ENCODE peak calls at places on chromosomes 5 and 9, in four cellular contexts. One of them, this sample, is unnamed.

GRCh38 chr5:148739524-148739923 is 85.2 kb upstream of the HTR4 start:
- DNase-seq in BJ: no peak
- DNase-seq in kidney: no peak
- DNase-seq in A549: no peak
- DNase-seq in this sample: peak; percentile 43

GRCh38 chr9:125544988-125545651 is 161.9 kb downstream of the MAPKAP1 start:
- DNase-seq in BJ: peak; percentile 44
- DNase-seq in kidney: no peak
- DNase-seq in A549: no peak
- DNase-seq in this sample: peak; percentile 63

GRCh38 chr5:103013933-103014552 is 105.9 kb downstream of the GIN1 start:
- DNase-seq in BJ: no peak
- DNase-seq in kidney: no peak
- DNase-seq in A549: no peak
- DNase-seq in this sample: no peak

GRCh38 chr5:73780297-73781080 is 154.5 kb downstream of the ARHGEF28 start:
- DNase-seq in BJ: no peak
- DNase-seq in kidney: no peak
- DNase-seq in A549: no peak
- DNase-seq in this sample: no peak

GRCh38 chr5:169545762-169546161 is 37.8 kb upstream of the SPDL1 start:
- DNase-seq in BJ: no peak
- DNase-seq in kidney: no peak
- DNase-seq in A549: peak; percentile 32
- DNase-seq in this sample: peak; percentile 27

GRCh38 chr5:174157048-174157447 is 111.5 kb downstream of the NSG2 start:
- DNase-seq in BJ: no peak
- DNase-seq in kidney: no peak
- DNase-seq in A549: no peak
- DNase-seq in this sample: no peak

GRCh38 chr9:2934883-2935282 is 91.0 kb upstream of the PUM3 start:
- DNase-seq in BJ: no peak
- DNase-seq in kidney: peak; percentile 57
- DNase-seq in A549: no peak
- DNase-seq in this sample: no peak

GRCh38 chr5:131377785-131378325 is 114.0 kb downstream of the CDC42SE2 start:
- DNase-seq in BJ: no peak
- DNase-seq in kidney: no peak
- DNase-seq in A549: no peak
- DNase-seq in this sample: no peak

GRCh38 chr9:137064027-137064879 is 6.1 kb downstream of the SAPCD2 start:
- DNase-seq in BJ: no peak
- DNase-seq in kidney: no peak
- DNase-seq in A549: peak; percentile 64
- DNase-seq in this sample: peak; percentile 40

GRCh38 chr5:155082401-155082800 is 68.8 kb downstream of the KIF4B start:
- DNase-seq in BJ: peak; percentile 34
- DNase-seq in kidney: no peak
- DNase-seq in A549: peak; percentile 43
- DNase-seq in this sample: peak; percentile 76

GRCh38 chr9:35659340-35659739 is 1.2 kb downstream of the CCDC107 start:
- DNase-seq in BJ: no peak
- DNase-seq in kidney: peak; percentile 36
- DNase-seq in A549: no peak
- DNase-seq in this sample: peak; percentile 76

GRCh38 chr9:98083059-98083458 is 26.5 kb downstream of the NANS start:
- DNase-seq in BJ: no peak
- DNase-seq in kidney: no peak
- DNase-seq in A549: no peak
- DNase-seq in this sample: peak; percentile 42

GRCh38 chr5:15472116-15472515 is 27.9 kb upstream of the FBXL7 start:
- DNase-seq in BJ: no peak
- DNase-seq in kidney: no peak
- DNase-seq in A549: no peak
- DNase-seq in this sample: no peak

GRCh38 chr9:35096035-35096849 is at the start of gene PIGO:
- DNase-seq in BJ: no peak
- DNase-seq in kidney: peak; percentile 97
- DNase-seq in A549: peak; percentile 94
- DNase-seq in this sample: peak; percentile 78

GRCh38 chr5:160458971-160459800 is 37.5 kb downstream of the PTTG1 start:
- DNase-seq in BJ: no peak
- DNase-seq in kidney: no peak
- DNase-seq in A549: no peak
- DNase-seq in this sample: no peak

GRCh38 chr5:160463227-160463626 is 41.6 kb downstream of the PTTG1 start:
- DNase-seq in BJ: no peak
- DNase-seq in kidney: no peak
- DNase-seq in A549: no peak
- DNase-seq in this sample: no peak

GRCh38 chr5:160461378-160461777 is 39.7 kb downstream of the PTTG1 start:
- DNase-seq in BJ: no peak
- DNase-seq in kidney: no peak
- DNase-seq in A549: no peak
- DNase-seq in this sample: no peak

GRCh38 chr5:160462167-160462566 is 40.5 kb downstream of the PTTG1 start:
- DNase-seq in BJ: no peak
- DNase-seq in kidney: no peak
- DNase-seq in A549: no peak
- DNase-seq in this sample: no peak

GRCh38 chr5:160460377-160461049 is 38.9 kb downstream of the PTTG1 start:
- DNase-seq in BJ: no peak
- DNase-seq in kidney: no peak
- DNase-seq in A549: no peak
- DNase-seq in this sample: peak; percentile 32
- TF ChIP-seq CTCF in BJ: peak; percentile 28
- TF ChIP-seq CTCF in kidney: no peak
- TF ChIP-seq CTCF in A549: no peak
- TF ChIP-seq CTCF in this sample: no peak

DNA sequence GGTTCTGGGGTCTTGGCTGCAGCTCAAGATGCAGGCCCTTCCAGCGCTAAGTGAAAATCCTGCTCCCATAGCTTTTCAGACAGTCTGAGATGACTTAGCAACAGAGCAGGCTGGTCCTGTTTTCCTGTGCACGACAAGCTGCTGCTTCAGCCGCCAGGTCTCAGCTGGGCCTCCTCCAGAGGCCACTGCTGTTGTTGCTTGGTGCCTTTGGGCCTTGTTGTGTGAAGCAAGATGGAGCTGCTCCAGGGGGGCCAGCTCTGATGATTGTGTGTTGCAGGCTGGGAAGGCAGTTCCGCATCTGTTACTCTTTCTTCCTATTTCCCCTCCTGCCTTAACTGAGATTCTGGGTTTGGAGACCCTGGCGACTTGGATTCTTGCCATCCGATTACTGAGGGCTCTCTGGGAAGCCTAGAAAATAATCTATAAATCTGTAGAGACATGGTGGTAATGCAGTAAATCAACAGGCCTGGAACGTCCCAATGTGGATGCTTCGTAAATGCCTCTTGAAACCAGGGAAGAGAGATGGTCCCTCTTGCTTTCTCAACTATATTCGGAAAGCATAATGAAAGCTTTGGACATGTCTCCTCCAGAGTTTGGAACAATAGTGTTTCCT is 3.2 kb downstream of the MAP1B start:
- DNase-seq in BJ: no peak
- DNase-seq in kidney: no peak
- DNase-seq in A549: no peak
- DNase-seq in this sample: peak; percentile 28
- H3K4me3 ChIP-seq in BJ: no peak overlapping the region
- H3K4me3 ChIP-seq in kidney: no peak overlapping the region
- H3K4me3 ChIP-seq in A549: peak overlapping the region; percentile 84
- H3K4me3 ChIP-seq in this sample: peak overlapping the region; percentile 35

DNA sequence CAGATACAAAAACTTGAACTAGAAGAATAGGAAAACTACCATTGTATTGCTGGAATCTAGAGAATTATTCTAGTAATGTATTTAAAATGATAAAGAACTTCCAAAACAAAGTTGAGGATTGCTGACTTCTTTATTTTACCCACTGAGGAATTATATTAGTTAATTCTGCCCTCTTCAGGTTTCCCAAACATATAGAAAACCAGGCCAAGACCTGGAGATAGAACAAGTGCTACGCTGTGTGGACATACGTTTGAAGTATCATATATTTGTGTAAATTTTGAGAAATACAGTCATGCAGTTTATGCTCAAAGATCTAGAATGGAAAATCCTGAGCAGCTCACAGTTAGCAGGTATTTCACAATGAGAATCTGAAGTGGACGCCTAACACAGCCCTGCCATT is 162.3 kb upstream of the CYLC2 start:
- DNase-seq in BJ: no peak
- DNase-seq in kidney: no peak
- DNase-seq in A549: no peak
- DNase-seq in this sample: no peak
- TF ChIP-seq CTCF in BJ: no peak
- TF ChIP-seq CTCF in kidney: no peak
- TF ChIP-seq CTCF in A549: no peak
- TF ChIP-seq CTCF in this sample: no peak

GRCh38 chr9:109317311-109317978 is 3.4 kb downstream of the EPB41L4B start:
- DNase-seq in BJ: no peak
- DNase-seq in kidney: no peak
- DNase-seq in A549: no peak
- DNase-seq in this sample: no peak
- H3K4me3 ChIP-seq in BJ: no peak overlapping the region
- H3K4me3 ChIP-seq in kidney: no peak overlapping the region
- H3K4me3 ChIP-seq in A549: no peak overlapping the region
- H3K4me3 ChIP-seq in this sample: no peak overlapping the region

GRCh38 chr9:78439866-78440830 is 143.2 kb downstream of the PSAT1 start:
- DNase-seq in BJ: no peak
- DNase-seq in kidney: no peak
- DNase-seq in A549: no peak
- DNase-seq in this sample: no peak
- TF ChIP-seq CTCF in BJ: no peak
- TF ChIP-seq CTCF in kidney: no peak
- TF ChIP-seq CTCF in A549: no peak
- TF ChIP-seq CTCF in this sample: peak; percentile 19

GRCh38 chr5:132815454-132815853 is 2.4 kb downstream of the SOWAHA start:
- DNase-seq in BJ: no peak
- DNase-seq in kidney: no peak
- DNase-seq in A549: no peak
- DNase-seq in this sample: peak; percentile 29

GRCh38 chr5:132812949-132813598 is at the start of gene SOWAHA:
- DNase-seq in BJ: no peak
- DNase-seq in kidney: peak; percentile 80
- DNase-seq in A549: no peak
- DNase-seq in this sample: no peak

GRCh38 chr5:132814441-132815294 is 1.6 kb downstream of the SOWAHA start:
- DNase-seq in BJ: no peak
- DNase-seq in kidney: peak; percentile 73
- DNase-seq in A549: no peak
- DNase-seq in this sample: no peak

GRCh38 chr5:132812123-132812948 is 766 bp upstream of the SOWAHA start:
- DNase-seq in BJ: no peak
- DNase-seq in kidney: no peak
- DNase-seq in A549: no peak
- DNase-seq in this sample: no peak

DNA sequence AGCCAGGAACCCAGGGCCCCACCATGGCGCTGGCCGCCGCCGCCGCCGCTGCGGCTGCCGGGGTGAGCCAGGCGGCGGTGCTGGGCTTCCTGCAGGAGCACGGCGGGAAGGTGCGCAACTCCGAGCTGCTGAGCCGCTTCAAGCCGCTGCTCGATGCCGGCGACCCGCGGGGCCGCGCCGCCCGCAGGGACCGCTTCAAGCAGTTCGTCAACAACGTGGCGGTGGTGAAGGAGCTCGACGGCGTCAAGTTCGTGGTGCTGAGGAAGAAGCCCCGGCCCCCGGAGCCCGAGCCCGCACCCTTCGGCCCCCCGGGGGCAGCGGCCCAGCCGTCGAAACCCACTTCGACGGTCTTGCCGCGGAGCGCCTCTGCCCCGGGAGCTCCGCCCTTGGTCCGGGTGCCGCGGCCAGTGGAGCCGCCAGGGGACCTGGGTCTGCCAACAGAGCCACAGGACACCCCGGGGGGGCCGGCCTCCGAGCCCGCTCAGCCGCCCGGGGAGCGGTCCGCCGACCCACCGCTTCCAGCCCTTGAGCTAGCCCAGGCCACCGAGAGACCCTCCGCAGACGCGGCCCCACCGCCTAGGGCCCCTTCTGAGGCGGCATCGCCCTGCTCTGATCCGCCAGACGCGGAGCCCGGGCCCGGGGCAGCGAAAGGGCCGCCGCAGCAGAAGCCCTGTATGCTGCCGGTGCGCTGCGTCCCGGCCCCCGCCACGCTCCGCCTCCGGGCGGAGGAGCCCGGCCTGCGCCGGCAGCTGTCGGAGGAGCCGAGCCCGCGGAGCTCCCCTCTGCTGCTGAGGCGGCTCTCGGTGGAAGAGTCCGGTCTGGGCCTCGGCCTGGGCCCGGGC is 718 bp downstream of the SOWAHA start:
- DNase-seq in BJ: no peak
- DNase-seq in kidney: peak; percentile 78
- DNase-seq in A549: peak; percentile 34
- DNase-seq in this sample: no peak
- H3K4me3 ChIP-seq in BJ: peak overlapping the region; percentile 16
- H3K4me3 ChIP-seq in kidney: no peak overlapping the region
- H3K4me3 ChIP-seq in A549: peak overlapping the region; percentile 70
- H3K4me3 ChIP-seq in this sample: no peak overlapping the region

DNA sequence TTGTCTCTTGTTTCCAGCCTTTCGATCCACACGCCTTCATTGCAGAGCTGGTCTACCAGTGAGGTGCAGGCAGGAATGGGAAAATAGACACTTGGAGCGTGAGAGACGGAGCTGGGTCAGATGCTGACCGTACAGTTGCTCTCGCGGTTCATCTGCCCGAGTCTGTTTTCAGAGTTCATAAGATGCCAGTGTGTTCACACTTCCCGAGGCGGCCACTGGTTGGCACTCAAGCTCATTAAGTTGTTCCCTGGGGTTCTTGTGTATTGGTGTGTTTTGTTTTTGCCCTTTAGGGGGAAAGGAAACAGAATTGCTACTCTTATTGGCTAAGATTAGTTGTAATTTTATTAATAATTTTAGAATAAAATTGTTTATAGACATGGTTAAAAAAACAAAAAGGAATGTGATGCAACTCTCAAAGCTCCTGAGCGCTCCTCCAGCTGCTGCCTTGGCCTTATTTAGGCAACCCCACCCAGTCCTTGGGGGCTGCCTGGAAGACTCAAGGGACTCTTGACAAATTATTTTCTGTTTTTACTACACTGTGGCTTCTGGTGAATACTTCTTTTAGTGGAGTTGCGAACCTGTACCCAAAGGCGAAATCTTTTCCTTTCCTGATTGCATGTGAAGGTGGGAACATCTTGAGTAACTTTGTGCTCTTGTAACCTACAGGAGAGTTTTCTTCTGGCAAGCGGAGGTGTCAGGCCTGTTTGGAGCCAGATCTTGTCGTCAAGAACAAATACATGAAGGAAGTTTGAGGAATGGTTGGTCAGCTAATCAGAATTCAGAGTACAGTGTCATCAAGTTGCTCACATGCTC is 146.1 kb downstream of the MAST4 start:
- DNase-seq in BJ: no peak
- DNase-seq in kidney: no peak
- DNase-seq in A549: peak; percentile 61
- DNase-seq in this sample: peak; percentile 3
- TF ChIP-seq CTCF in BJ: no peak
- TF ChIP-seq CTCF in kidney: peak; percentile 39
- TF ChIP-seq CTCF in A549: peak; percentile 35
- TF ChIP-seq CTCF in this sample: peak; percentile 33

GRCh38 chr5:119285070-119285916 is 70.5 kb upstream of the TNFAIP8 start:
- DNase-seq in BJ: no peak
- DNase-seq in kidney: no peak
- DNase-seq in A549: no peak
- DNase-seq in this sample: peak; percentile 38
- H3K4me3 ChIP-seq in BJ: no peak overlapping the region
- H3K4me3 ChIP-seq in kidney: no peak overlapping the region
- H3K4me3 ChIP-seq in A549: no peak overlapping the region
- H3K4me3 ChIP-seq in this sample: no peak overlapping the region

This sample was measured in AG10803.